ENCODE peak calls at places on chromosomes 4 and X, in eight cellular contexts. One of them, this sample, is unnamed.

GRCh38 chr4:44916406-44916805 is 190.1 kb upstream of the GNPDA2 start:
- DNase-seq in small intestine: peak
- DNase-seq in caudate nucleus: no peak
- DNase-seq in upper lobe of left lung: no peak
- DNase-seq in OCI-LY7: no peak
- DNase-seq in PC-3: peak
- DNase-seq in stomach: no peak
- DNase-seq in IMR-90: no peak
- DNase-seq in this sample: no peak

GRCh38 chrX:8323356-8323755 is 141.3 kb upstream of the VCX3B start:
- DNase-seq in IMR-90: no peak
- DNase-seq in OCI-LY7: no peak
- DNase-seq in caudate nucleus: no peak
- DNase-seq in stomach: no peak
- DNase-seq in upper lobe of left lung: no peak
- DNase-seq in small intestine: no peak
- DNase-seq in PC-3: peak
- DNase-seq in this sample: no peak

GRCh38 chrX:10239611-10240064 is 82.9 kb downstream of the CLCN4 start:
- DNase-seq in IMR-90: peak
- DNase-seq in PC-3: peak
- DNase-seq in OCI-LY7: no peak
- DNase-seq in small intestine: no peak
- DNase-seq in caudate nucleus: no peak
- DNase-seq in stomach: no peak
- DNase-seq in upper lobe of left lung: no peak
- DNase-seq in this sample: no peak

GRCh38 chrX:49761481-49761880 is 65.7 kb upstream of the PAGE1 start:
- DNase-seq in caudate nucleus: no peak
- DNase-seq in stomach: no peak
- DNase-seq in IMR-90: peak
- DNase-seq in OCI-LY7: peak
- DNase-seq in upper lobe of left lung: no peak
- DNase-seq in PC-3: peak
- DNase-seq in small intestine: peak
- DNase-seq in this sample: no peak

GRCh38 chrX:153662266-153662665 is 11.3 kb downstream of the PNCK start:
- DNase-seq in caudate nucleus: no peak
- DNase-seq in OCI-LY7: peak
- DNase-seq in stomach: peak
- DNase-seq in small intestine: peak
- DNase-seq in upper lobe of left lung: peak
- DNase-seq in PC-3: no peak
- DNase-seq in IMR-90: peak
- DNase-seq in this sample: no peak

GRCh38 chr4:2812985-2813384 is 20.1 kb downstream of the SH3BP2 start:
- DNase-seq in caudate nucleus: no peak
- DNase-seq in OCI-LY7: no peak
- DNase-seq in small intestine: no peak
- DNase-seq in stomach: no peak
- DNase-seq in IMR-90: no peak
- DNase-seq in PC-3: no peak
- DNase-seq in upper lobe of left lung: no peak
- DNase-seq in this sample: no peak

GRCh38 chr4:34108456-34108855 is 2135.9 kb downstream of the ARAP2 start:
- DNase-seq in stomach: no peak
- DNase-seq in OCI-LY7: no peak
- DNase-seq in PC-3: no peak
- DNase-seq in caudate nucleus: no peak
- DNase-seq in upper lobe of left lung: no peak
- DNase-seq in small intestine: no peak
- DNase-seq in IMR-90: peak
- DNase-seq in this sample: no peak

GRCh38 chr4:7630559-7631287 is 196.0 kb upstream of the PSAPL1 start:
- DNase-seq in small intestine: no peak
- DNase-seq in PC-3: peak
- DNase-seq in caudate nucleus: peak
- DNase-seq in OCI-LY7: no peak
- DNase-seq in stomach: no peak
- DNase-seq in upper lobe of left lung: no peak
- DNase-seq in IMR-90: peak
- DNase-seq in this sample: no peak

GRCh38 chr4:143482753-143483362 is 30.6 kb upstream of the SMARCA5 start:
- DNase-seq in IMR-90: peak
- DNase-seq in OCI-LY7: peak
- DNase-seq in stomach: no peak
- DNase-seq in PC-3: peak
- DNase-seq in caudate nucleus: peak
- DNase-seq in small intestine: peak
- DNase-seq in upper lobe of left lung: no peak
- DNase-seq in this sample: no peak

GRCh38 chr4:29653221-29653620 is 1066.9 kb upstream of the PCDH7 start:
- DNase-seq in upper lobe of left lung: no peak
- DNase-seq in small intestine: no peak
- DNase-seq in stomach: no peak
- DNase-seq in PC-3: no peak
- DNase-seq in IMR-90: no peak
- DNase-seq in caudate nucleus: no peak
- DNase-seq in OCI-LY7: no peak
- DNase-seq in this sample: no peak

GRCh38 chr4:13907255-13907751 is 279.8 kb upstream of the BOD1L1 start:
- DNase-seq in PC-3: peak
- DNase-seq in small intestine: peak
- DNase-seq in stomach: no peak
- DNase-seq in IMR-90: peak
- DNase-seq in OCI-LY7: no peak
- DNase-seq in upper lobe of left lung: no peak
- DNase-seq in caudate nucleus: no peak
- DNase-seq in this sample: no peak

GRCh38 chr4:4995103-4995761 is 24.0 kb downstream of the CYTL1 start:
- DNase-seq in caudate nucleus: peak
- DNase-seq in small intestine: peak
- DNase-seq in OCI-LY7: peak
- DNase-seq in stomach: peak
- DNase-seq in upper lobe of left lung: peak
- DNase-seq in PC-3: peak
- DNase-seq in IMR-90: peak
- DNase-seq in this sample: no peak

GRCh38 chr4:16860506-16860905 is 37.9 kb downstream of the LDB2 start:
- DNase-seq in OCI-LY7: no peak
- DNase-seq in caudate nucleus: no peak
- DNase-seq in PC-3: no peak
- DNase-seq in upper lobe of left lung: no peak
- DNase-seq in stomach: no peak
- DNase-seq in IMR-90: peak
- DNase-seq in small intestine: no peak
- DNase-seq in this sample: no peak

GRCh38 chr4:16838226-16838875 is 60.1 kb downstream of the LDB2 start:
- DNase-seq in caudate nucleus: no peak
- DNase-seq in stomach: no peak
- DNase-seq in IMR-90: no peak
- DNase-seq in small intestine: no peak
- DNase-seq in PC-3: no peak
- DNase-seq in OCI-LY7: no peak
- DNase-seq in upper lobe of left lung: no peak
- DNase-seq in this sample: no peak

GRCh38 chr4:24210332-24210902 is 320.6 kb upstream of the PPARGC1A start:
- DNase-seq in OCI-LY7: no peak
- DNase-seq in caudate nucleus: no peak
- DNase-seq in IMR-90: peak
- DNase-seq in stomach: no peak
- DNase-seq in small intestine: no peak
- DNase-seq in PC-3: no peak
- DNase-seq in upper lobe of left lung: peak
- DNase-seq in this sample: no peak

GRCh38 chrX:13647709-13648212 is 5.2 kb upstream of the TCEANC start:
- DNase-seq in OCI-LY7: no peak
- DNase-seq in upper lobe of left lung: peak
- DNase-seq in stomach: peak
- DNase-seq in small intestine: peak
- DNase-seq in IMR-90: peak
- DNase-seq in caudate nucleus: no peak
- DNase-seq in PC-3: no peak
- DNase-seq in this sample: no peak

GRCh38 chr4:100103671-100104070 is 86.6 kb downstream of the DDIT4L start:
- DNase-seq in PC-3: no peak
- DNase-seq in upper lobe of left lung: no peak
- DNase-seq in stomach: no peak
- DNase-seq in IMR-90: no peak
- DNase-seq in OCI-LY7: no peak
- DNase-seq in caudate nucleus: no peak
- DNase-seq in small intestine: no peak
- DNase-seq in this sample: no peak
- H3K27ac ChIP-seq in PC-3: no peak
- H3K27ac ChIP-seq in upper lobe of left lung: no peak
- H3K27ac ChIP-seq in stomach: no peak
- H3K27ac ChIP-seq in IMR-90: no peak
- H3K27ac ChIP-seq in OCI-LY7: no peak
- H3K27ac ChIP-seq in caudate nucleus: no peak
- H3K27ac ChIP-seq in small intestine: no peak
- H3K27ac ChIP-seq in this sample: no peak

GRCh38 chr4:168504526-168504925 is 7.7 kb downstream of the PALLD start:
- DNase-seq in caudate nucleus: no peak
- DNase-seq in small intestine: no peak
- DNase-seq in IMR-90: no peak
- DNase-seq in stomach: no peak
- DNase-seq in OCI-LY7: no peak
- DNase-seq in PC-3: no peak
- DNase-seq in upper lobe of left lung: no peak
- DNase-seq in this sample: no peak
- H3K27ac ChIP-seq in caudate nucleus: no peak
- H3K27ac ChIP-seq in small intestine: no peak
- H3K27ac ChIP-seq in IMR-90: no peak
- H3K27ac ChIP-seq in stomach: no peak
- H3K27ac ChIP-seq in OCI-LY7: no peak
- H3K27ac ChIP-seq in PC-3: no peak
- H3K27ac ChIP-seq in upper lobe of left lung: peak
- H3K27ac ChIP-seq in this sample: no peak

GRCh38 chr4:146095867-146096266 is 79.7 kb upstream of the LSM6 start:
- DNase-seq in small intestine: peak
- DNase-seq in IMR-90: no peak
- DNase-seq in caudate nucleus: no peak
- DNase-seq in upper lobe of left lung: no peak
- DNase-seq in PC-3: no peak
- DNase-seq in OCI-LY7: no peak
- DNase-seq in stomach: no peak
- DNase-seq in this sample: no peak

GRCh38 chr4:146098978-146099377 is 76.5 kb upstream of the LSM6 start:
- DNase-seq in IMR-90: no peak
- DNase-seq in upper lobe of left lung: no peak
- DNase-seq in OCI-LY7: no peak
- DNase-seq in stomach: no peak
- DNase-seq in small intestine: no peak
- DNase-seq in PC-3: no peak
- DNase-seq in caudate nucleus: no peak
- DNase-seq in this sample: no peak

GRCh38 chr4:146098397-146098796 is 77.1 kb upstream of the LSM6 start:
- DNase-seq in caudate nucleus: no peak
- DNase-seq in OCI-LY7: no peak
- DNase-seq in IMR-90: no peak
- DNase-seq in small intestine: no peak
- DNase-seq in upper lobe of left lung: no peak
- DNase-seq in stomach: no peak
- DNase-seq in PC-3: no peak
- DNase-seq in this sample: no peak

GRCh38 chr4:146096374-146096773 is 79.1 kb upstream of the LSM6 start:
- DNase-seq in PC-3: no peak
- DNase-seq in stomach: no peak
- DNase-seq in caudate nucleus: no peak
- DNase-seq in small intestine: peak
- DNase-seq in OCI-LY7: no peak
- DNase-seq in upper lobe of left lung: no peak
- DNase-seq in IMR-90: no peak
- DNase-seq in this sample: no peak

DNA sequence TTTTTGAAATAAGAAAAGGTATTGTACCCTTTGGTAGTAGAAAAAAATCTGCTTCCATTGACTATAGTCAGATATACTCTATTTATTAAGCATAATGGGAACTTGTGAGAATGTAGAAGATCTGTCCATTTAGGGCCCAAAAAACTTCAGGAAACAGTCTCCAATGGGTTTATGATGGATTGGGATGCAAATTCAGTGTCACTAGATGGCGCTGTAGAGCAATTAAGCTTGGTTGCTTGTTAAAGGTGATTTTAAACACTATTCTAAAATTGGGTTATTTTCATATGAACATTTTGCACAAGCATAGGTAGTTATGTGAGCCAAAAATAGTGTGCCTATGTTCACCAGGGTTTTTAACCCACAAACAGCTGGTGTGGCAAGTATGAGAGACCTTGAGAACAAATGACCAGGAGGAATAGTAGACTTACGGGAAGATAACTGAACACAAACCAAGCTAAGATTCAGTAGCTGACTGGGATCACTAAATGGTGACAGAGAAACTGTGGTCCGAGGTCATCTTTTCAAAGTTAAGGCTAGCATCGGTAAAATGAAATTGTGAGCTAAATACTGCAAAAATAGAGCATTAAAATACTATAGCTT is 80.3 kb upstream of the LSM6 start:
- DNase-seq in caudate nucleus: no peak
- DNase-seq in stomach: no peak
- DNase-seq in PC-3: peak
- DNase-seq in IMR-90: peak
- DNase-seq in small intestine: peak
- DNase-seq in OCI-LY7: peak
- DNase-seq in upper lobe of left lung: no peak
- DNase-seq in this sample: no peak
- H3K27ac ChIP-seq in caudate nucleus: no peak
- H3K27ac ChIP-seq in stomach: no peak
- H3K27ac ChIP-seq in PC-3: no peak
- H3K27ac ChIP-seq in IMR-90: no peak
- H3K27ac ChIP-seq in small intestine: no peak
- H3K27ac ChIP-seq in OCI-LY7: no peak
- H3K27ac ChIP-seq in upper lobe of left lung: no peak
- H3K27ac ChIP-seq in this sample: no peak

DNA sequence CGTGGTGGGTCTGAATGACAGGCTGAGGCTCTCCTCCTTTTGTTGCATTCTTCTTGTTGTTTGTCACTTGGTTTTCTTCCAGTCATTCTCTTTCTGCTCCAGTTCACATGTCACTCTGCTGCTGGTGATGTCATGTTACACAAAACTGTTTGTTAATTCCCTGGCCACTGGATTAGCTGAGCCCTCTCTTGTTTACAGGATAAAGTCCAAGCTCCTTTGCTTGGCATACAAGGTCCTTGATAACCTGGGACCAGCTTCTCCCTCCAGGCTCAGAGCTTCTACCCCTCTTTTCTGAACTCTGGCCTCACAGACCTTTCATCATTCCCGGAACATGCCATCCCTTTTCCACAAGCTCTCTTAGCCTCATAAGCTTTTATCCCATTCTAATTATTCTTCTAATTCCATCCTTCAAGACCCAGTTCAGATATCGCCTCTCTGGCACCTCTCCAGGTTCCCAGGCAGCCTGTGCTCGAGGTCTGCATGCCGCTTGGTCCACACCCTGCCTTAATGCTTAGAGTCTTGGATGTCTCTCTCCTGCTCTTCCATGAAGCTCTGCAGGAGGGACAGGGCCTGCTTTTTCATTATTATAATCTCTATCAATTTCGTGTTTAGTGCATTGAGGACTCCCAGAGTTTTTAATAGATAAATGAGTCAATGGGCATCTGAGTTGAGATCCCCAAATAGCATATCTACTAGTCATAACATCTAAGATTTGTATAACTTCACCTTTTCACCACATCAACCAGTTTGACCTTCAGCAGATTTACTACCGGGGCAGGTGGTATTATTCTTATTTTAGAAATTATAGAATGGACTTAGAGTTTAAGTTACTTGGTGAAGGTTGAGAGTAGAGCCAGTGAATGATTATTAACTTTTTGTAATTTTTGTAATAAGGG is 98.7 kb downstream of the TMEM131L start:
- DNase-seq in PC-3: peak
- DNase-seq in OCI-LY7: no peak
- DNase-seq in IMR-90: peak
- DNase-seq in stomach: peak
- DNase-seq in small intestine: peak
- DNase-seq in caudate nucleus: no peak
- DNase-seq in upper lobe of left lung: no peak
- DNase-seq in this sample: no peak
- H3K27ac ChIP-seq in PC-3: no peak
- H3K27ac ChIP-seq in OCI-LY7: no peak
- H3K27ac ChIP-seq in IMR-90: no peak
- H3K27ac ChIP-seq in stomach: no peak
- H3K27ac ChIP-seq in small intestine: peak
- H3K27ac ChIP-seq in caudate nucleus: peak
- H3K27ac ChIP-seq in upper lobe of left lung: no peak
- H3K27ac ChIP-seq in this sample: peak

This sample was measured in ascending aorta.